ENCODE peak calls at places on chromosomes 4 and X, in nine cellular contexts. One of them, this sample, is unnamed.

GRCh38 chrX:108224727-108225455 is 133.3 kb downstream of the ATG4A start:
- DNase-seq in fibroblast of the conjunctiva: no peak
- DNase-seq in NCI-H1436: peak
- DNase-seq in retina: peak
- DNase-seq in fibroblast of gingiva: peak
- DNase-seq in RCC 7860: peak
- DNase-seq in stimulated activated naive B cell treated with anti-CD40 and anti-IgM and Interleukin-4, amounts not matched to agents 10 μg/mL and 1 μg/mL and 100 μg/mL, for 72 hours: no peak
- DNase-seq in pulmonary artery endothelial cell: peak
- DNase-seq in T follicular helper cell: no peak
- DNase-seq in this sample: peak

GRCh38 chrX:104288961-104289360 is 34.2 kb upstream of the ESX1 start:
- DNase-seq in fibroblast of the conjunctiva: no peak
- DNase-seq in NCI-H1436: no peak
- DNase-seq in retina: no peak
- DNase-seq in fibroblast of gingiva: no peak
- DNase-seq in RCC 7860: no peak
- DNase-seq in stimulated activated naive B cell treated with anti-CD40 and anti-IgM and Interleukin-4, amounts not matched to agents 10 μg/mL and 1 μg/mL and 100 μg/mL, for 72 hours: no peak
- DNase-seq in pulmonary artery endothelial cell: no peak
- DNase-seq in T follicular helper cell: no peak
- DNase-seq in this sample: no peak

GRCh38 chr4:98148856-98149255 is 5.6 kb upstream of the STPG2 start:
- DNase-seq in fibroblast of the conjunctiva: no peak
- DNase-seq in NCI-H1436: peak
- DNase-seq in retina: no peak
- DNase-seq in fibroblast of gingiva: no peak
- DNase-seq in RCC 7860: no peak
- DNase-seq in stimulated activated naive B cell treated with anti-CD40 and anti-IgM and Interleukin-4, amounts not matched to agents 10 μg/mL and 1 μg/mL and 100 μg/mL, for 72 hours: no peak
- DNase-seq in pulmonary artery endothelial cell: no peak
- DNase-seq in T follicular helper cell: no peak
- DNase-seq in this sample: no peak

GRCh38 chrX:12672362-12673106 is 118.7 kb upstream of the PRPS2 start:
- DNase-seq in fibroblast of the conjunctiva: no peak
- DNase-seq in NCI-H1436: no peak
- DNase-seq in retina: no peak
- DNase-seq in fibroblast of gingiva: no peak
- DNase-seq in RCC 7860: no peak
- DNase-seq in stimulated activated naive B cell treated with anti-CD40 and anti-IgM and Interleukin-4, amounts not matched to agents 10 μg/mL and 1 μg/mL and 100 μg/mL, for 72 hours: no peak
- DNase-seq in pulmonary artery endothelial cell: no peak
- DNase-seq in T follicular helper cell: no peak
- DNase-seq in this sample: no peak

GRCh38 chr4:57501715-57502114 is 391.5 kb upstream of the IGFBP7 start:
- DNase-seq in fibroblast of the conjunctiva: no peak
- DNase-seq in NCI-H1436: no peak
- DNase-seq in retina: peak
- DNase-seq in fibroblast of gingiva: no peak
- DNase-seq in RCC 7860: peak
- DNase-seq in stimulated activated naive B cell treated with anti-CD40 and anti-IgM and Interleukin-4, amounts not matched to agents 10 μg/mL and 1 μg/mL and 100 μg/mL, for 72 hours: no peak
- DNase-seq in pulmonary artery endothelial cell: no peak
- DNase-seq in T follicular helper cell: no peak
- DNase-seq in this sample: no peak

GRCh38 chrX:154401045-154401799 is 3.0 kb downstream of the RPL10 start:
- DNase-seq in fibroblast of the conjunctiva: no peak
- DNase-seq in NCI-H1436: no peak
- DNase-seq in retina: no peak
- DNase-seq in fibroblast of gingiva: peak
- DNase-seq in RCC 7860: peak
- DNase-seq in stimulated activated naive B cell treated with anti-CD40 and anti-IgM and Interleukin-4, amounts not matched to agents 10 μg/mL and 1 μg/mL and 100 μg/mL, for 72 hours: no peak
- DNase-seq in pulmonary artery endothelial cell: no peak
- DNase-seq in T follicular helper cell: no peak
- DNase-seq in this sample: no peak

GRCh38 chrX:103626855-103627254 is 1.9 kb upstream of the TCEAL1 start:
- DNase-seq in fibroblast of the conjunctiva: no peak
- DNase-seq in NCI-H1436: no peak
- DNase-seq in retina: no peak
- DNase-seq in fibroblast of gingiva: no peak
- DNase-seq in RCC 7860: peak
- DNase-seq in stimulated activated naive B cell treated with anti-CD40 and anti-IgM and Interleukin-4, amounts not matched to agents 10 μg/mL and 1 μg/mL and 100 μg/mL, for 72 hours: no peak
- DNase-seq in pulmonary artery endothelial cell: no peak
- DNase-seq in T follicular helper cell: no peak
- DNase-seq in this sample: no peak

GRCh38 chrX:105700316-105700715 is 122.0 kb upstream of the NRK start:
- DNase-seq in fibroblast of the conjunctiva: no peak
- DNase-seq in NCI-H1436: no peak
- DNase-seq in retina: no peak
- DNase-seq in fibroblast of gingiva: no peak
- DNase-seq in RCC 7860: no peak
- DNase-seq in stimulated activated naive B cell treated with anti-CD40 and anti-IgM and Interleukin-4, amounts not matched to agents 10 μg/mL and 1 μg/mL and 100 μg/mL, for 72 hours: no peak
- DNase-seq in pulmonary artery endothelial cell: no peak
- DNase-seq in T follicular helper cell: no peak
- DNase-seq in this sample: no peak

GRCh38 chrX:150527108-150527507 is 41.3 kb upstream of the MTM1 start:
- DNase-seq in fibroblast of the conjunctiva: no peak
- DNase-seq in NCI-H1436: no peak
- DNase-seq in retina: no peak
- DNase-seq in fibroblast of gingiva: no peak
- DNase-seq in RCC 7860: no peak
- DNase-seq in stimulated activated naive B cell treated with anti-CD40 and anti-IgM and Interleukin-4, amounts not matched to agents 10 μg/mL and 1 μg/mL and 100 μg/mL, for 72 hours: no peak
- DNase-seq in pulmonary artery endothelial cell: no peak
- DNase-seq in T follicular helper cell: no peak
- DNase-seq in this sample: no peak

GRCh38 chr4:98448923-98449322 is 187.7 kb downstream of the RAP1GDS1 start:
- DNase-seq in fibroblast of the conjunctiva: no peak
- DNase-seq in NCI-H1436: no peak
- DNase-seq in retina: no peak
- DNase-seq in fibroblast of gingiva: no peak
- DNase-seq in RCC 7860: no peak
- DNase-seq in stimulated activated naive B cell treated with anti-CD40 and anti-IgM and Interleukin-4, amounts not matched to agents 10 μg/mL and 1 μg/mL and 100 μg/mL, for 72 hours: no peak
- DNase-seq in pulmonary artery endothelial cell: no peak
- DNase-seq in T follicular helper cell: no peak
- DNase-seq in this sample: no peak

GRCh38 chr4:82043809-82044137 is 330.0 kb downstream of the HNRNPD start:
- DNase-seq in fibroblast of the conjunctiva: no peak
- DNase-seq in NCI-H1436: no peak
- DNase-seq in retina: peak
- DNase-seq in fibroblast of gingiva: no peak
- DNase-seq in RCC 7860: no peak
- DNase-seq in stimulated activated naive B cell treated with anti-CD40 and anti-IgM and Interleukin-4, amounts not matched to agents 10 μg/mL and 1 μg/mL and 100 μg/mL, for 72 hours: no peak
- DNase-seq in pulmonary artery endothelial cell: no peak
- DNase-seq in T follicular helper cell: no peak
- DNase-seq in this sample: no peak

GRCh38 chr4:120763650-120764049 is 158.9 kb downstream of the PRDM5 start:
- DNase-seq in fibroblast of the conjunctiva: no peak
- DNase-seq in NCI-H1436: no peak
- DNase-seq in retina: no peak
- DNase-seq in fibroblast of gingiva: no peak
- DNase-seq in RCC 7860: no peak
- DNase-seq in stimulated activated naive B cell treated with anti-CD40 and anti-IgM and Interleukin-4, amounts not matched to agents 10 μg/mL and 1 μg/mL and 100 μg/mL, for 72 hours: no peak
- DNase-seq in pulmonary artery endothelial cell: no peak
- DNase-seq in T follicular helper cell: no peak
- DNase-seq in this sample: no peak

GRCh38 chrX:139204903-139205667 is 325.5 kb upstream of the F9 start:
- DNase-seq in fibroblast of the conjunctiva: no peak
- DNase-seq in NCI-H1436: peak
- DNase-seq in retina: peak
- DNase-seq in fibroblast of gingiva: peak
- DNase-seq in RCC 7860: no peak
- DNase-seq in stimulated activated naive B cell treated with anti-CD40 and anti-IgM and Interleukin-4, amounts not matched to agents 10 μg/mL and 1 μg/mL and 100 μg/mL, for 72 hours: no peak
- DNase-seq in pulmonary artery endothelial cell: no peak
- DNase-seq in T follicular helper cell: no peak
- DNase-seq in this sample: peak

GRCh38 chr4:1338752-1339414 is 8.1 kb upstream of the UVSSA start:
- DNase-seq in fibroblast of the conjunctiva: no peak
- DNase-seq in NCI-H1436: no peak
- DNase-seq in retina: no peak
- DNase-seq in fibroblast of gingiva: no peak
- DNase-seq in RCC 7860: no peak
- DNase-seq in stimulated activated naive B cell treated with anti-CD40 and anti-IgM and Interleukin-4, amounts not matched to agents 10 μg/mL and 1 μg/mL and 100 μg/mL, for 72 hours: no peak
- DNase-seq in pulmonary artery endothelial cell: no peak
- DNase-seq in T follicular helper cell: no peak
- DNase-seq in this sample: no peak

GRCh38 chr4:186839122-186840037 is 115.7 kb upstream of the FAT1 start:
- DNase-seq in fibroblast of the conjunctiva: no peak
- DNase-seq in NCI-H1436: no peak
- DNase-seq in retina: no peak
- DNase-seq in fibroblast of gingiva: peak
- DNase-seq in RCC 7860: no peak
- DNase-seq in stimulated activated naive B cell treated with anti-CD40 and anti-IgM and Interleukin-4, amounts not matched to agents 10 μg/mL and 1 μg/mL and 100 μg/mL, for 72 hours: no peak
- DNase-seq in pulmonary artery endothelial cell: no peak
- DNase-seq in T follicular helper cell: no peak
- DNase-seq in this sample: no peak

GRCh38 chr4:2065106-2065930 is 6.2 kb downstream of the NAT8L start:
- DNase-seq in fibroblast of the conjunctiva: no peak
- DNase-seq in NCI-H1436: no peak
- DNase-seq in retina: no peak
- DNase-seq in fibroblast of gingiva: no peak
- DNase-seq in RCC 7860: no peak
- DNase-seq in stimulated activated naive B cell treated with anti-CD40 and anti-IgM and Interleukin-4, amounts not matched to agents 10 μg/mL and 1 μg/mL and 100 μg/mL, for 72 hours: no peak
- DNase-seq in pulmonary artery endothelial cell: no peak
- DNase-seq in T follicular helper cell: no peak
- DNase-seq in this sample: no peak

GRCh38 chr4:60744767-60745166 is 455.4 kb upstream of the ADGRL3 start:
- DNase-seq in fibroblast of the conjunctiva: no peak
- DNase-seq in NCI-H1436: no peak
- DNase-seq in retina: no peak
- DNase-seq in fibroblast of gingiva: no peak
- DNase-seq in RCC 7860: no peak
- DNase-seq in stimulated activated naive B cell treated with anti-CD40 and anti-IgM and Interleukin-4, amounts not matched to agents 10 μg/mL and 1 μg/mL and 100 μg/mL, for 72 hours: no peak
- DNase-seq in pulmonary artery endothelial cell: no peak
- DNase-seq in T follicular helper cell: no peak
- DNase-seq in this sample: no peak

GRCh38 chr4:60683357-60683756 is 516.8 kb upstream of the ADGRL3 start:
- DNase-seq in fibroblast of the conjunctiva: peak
- DNase-seq in NCI-H1436: no peak
- DNase-seq in retina: no peak
- DNase-seq in fibroblast of gingiva: peak
- DNase-seq in RCC 7860: no peak
- DNase-seq in stimulated activated naive B cell treated with anti-CD40 and anti-IgM and Interleukin-4, amounts not matched to agents 10 μg/mL and 1 μg/mL and 100 μg/mL, for 72 hours: no peak
- DNase-seq in pulmonary artery endothelial cell: no peak
- DNase-seq in T follicular helper cell: no peak
- DNase-seq in this sample: no peak

GRCh38 chr4:1039493-1040343 is 28.3 kb downstream of the FGFRL1 start:
- DNase-seq in fibroblast of the conjunctiva: peak
- DNase-seq in NCI-H1436: no peak
- DNase-seq in retina: no peak
- DNase-seq in fibroblast of gingiva: peak
- DNase-seq in RCC 7860: no peak
- DNase-seq in stimulated activated naive B cell treated with anti-CD40 and anti-IgM and Interleukin-4, amounts not matched to agents 10 μg/mL and 1 μg/mL and 100 μg/mL, for 72 hours: no peak
- DNase-seq in pulmonary artery endothelial cell: no peak
- DNase-seq in T follicular helper cell: no peak
- DNase-seq in this sample: peak

GRCh38 chr4:107210450-107211239 is 174.5 kb upstream of the DKK2 start:
- DNase-seq in fibroblast of the conjunctiva: no peak
- DNase-seq in NCI-H1436: no peak
- DNase-seq in retina: peak
- DNase-seq in fibroblast of gingiva: no peak
- DNase-seq in RCC 7860: no peak
- DNase-seq in stimulated activated naive B cell treated with anti-CD40 and anti-IgM and Interleukin-4, amounts not matched to agents 10 μg/mL and 1 μg/mL and 100 μg/mL, for 72 hours: no peak
- DNase-seq in pulmonary artery endothelial cell: no peak
- DNase-seq in T follicular helper cell: no peak
- DNase-seq in this sample: no peak

GRCh38 chr4:180610317-180610716 is 1632.9 kb upstream of the TENM3 start:
- DNase-seq in fibroblast of the conjunctiva: no peak
- DNase-seq in NCI-H1436: no peak
- DNase-seq in retina: no peak
- DNase-seq in fibroblast of gingiva: no peak
- DNase-seq in RCC 7860: no peak
- DNase-seq in stimulated activated naive B cell treated with anti-CD40 and anti-IgM and Interleukin-4, amounts not matched to agents 10 μg/mL and 1 μg/mL and 100 μg/mL, for 72 hours: no peak
- DNase-seq in pulmonary artery endothelial cell: no peak
- DNase-seq in T follicular helper cell: no peak
- DNase-seq in this sample: no peak

GRCh38 chrX:84340981-84341380 is 153.0 kb upstream of the RPS6KA6 start:
- DNase-seq in fibroblast of the conjunctiva: no peak
- DNase-seq in NCI-H1436: no peak
- DNase-seq in retina: no peak
- DNase-seq in fibroblast of gingiva: no peak
- DNase-seq in RCC 7860: no peak
- DNase-seq in stimulated activated naive B cell treated with anti-CD40 and anti-IgM and Interleukin-4, amounts not matched to agents 10 μg/mL and 1 μg/mL and 100 μg/mL, for 72 hours: no peak
- DNase-seq in pulmonary artery endothelial cell: no peak
- DNase-seq in T follicular helper cell: no peak
- DNase-seq in this sample: no peak

GRCh38 chr4:82623284-82623683 is 61.5 kb upstream of the TMEM150C start:
- DNase-seq in fibroblast of the conjunctiva: peak
- DNase-seq in NCI-H1436: no peak
- DNase-seq in retina: no peak
- DNase-seq in fibroblast of gingiva: peak
- DNase-seq in RCC 7860: no peak
- DNase-seq in stimulated activated naive B cell treated with anti-CD40 and anti-IgM and Interleukin-4, amounts not matched to agents 10 μg/mL and 1 μg/mL and 100 μg/mL, for 72 hours: no peak
- DNase-seq in pulmonary artery endothelial cell: no peak
- DNase-seq in T follicular helper cell: no peak
- DNase-seq in this sample: no peak

GRCh38 chr4:169252339-169253086 is 18.2 kb downstream of the SH3RF1 start:
- DNase-seq in fibroblast of the conjunctiva: peak
- DNase-seq in NCI-H1436: no peak
- DNase-seq in retina: no peak
- DNase-seq in fibroblast of gingiva: peak
- DNase-seq in RCC 7860: no peak
- DNase-seq in stimulated activated naive B cell treated with anti-CD40 and anti-IgM and Interleukin-4, amounts not matched to agents 10 μg/mL and 1 μg/mL and 100 μg/mL, for 72 hours: no peak
- DNase-seq in pulmonary artery endothelial cell: no peak
- DNase-seq in T follicular helper cell: no peak
- DNase-seq in this sample: peak

GRCh38 chr4:70793626-70794025 is 46.1 kb downstream of the GRSF1 start:
- DNase-seq in fibroblast of the conjunctiva: no peak
- DNase-seq in NCI-H1436: no peak
- DNase-seq in retina: no peak
- DNase-seq in fibroblast of gingiva: no peak
- DNase-seq in RCC 7860: no peak
- DNase-seq in stimulated activated naive B cell treated with anti-CD40 and anti-IgM and Interleukin-4, amounts not matched to agents 10 μg/mL and 1 μg/mL and 100 μg/mL, for 72 hours: no peak
- DNase-seq in pulmonary artery endothelial cell: no peak
- DNase-seq in T follicular helper cell: no peak
- DNase-seq in this sample: no peak

GRCh38 chrX:2497961-2498780 is 2.6 kb downstream of the DHRSX start:
- DNase-seq in fibroblast of the conjunctiva: no peak
- DNase-seq in NCI-H1436: no peak
- DNase-seq in retina: no peak
- DNase-seq in fibroblast of gingiva: peak
- DNase-seq in RCC 7860: no peak
- DNase-seq in stimulated activated naive B cell treated with anti-CD40 and anti-IgM and Interleukin-4, amounts not matched to agents 10 μg/mL and 1 μg/mL and 100 μg/mL, for 72 hours: no peak
- DNase-seq in pulmonary artery endothelial cell: no peak
- DNase-seq in T follicular helper cell: no peak
- DNase-seq in this sample: no peak

GRCh38 chr4:189912170-189912569 is 28.5 kb upstream of the FRG1 start:
- DNase-seq in fibroblast of the conjunctiva: no peak
- DNase-seq in NCI-H1436: no peak
- DNase-seq in retina: no peak
- DNase-seq in fibroblast of gingiva: no peak
- DNase-seq in RCC 7860: no peak
- DNase-seq in stimulated activated naive B cell treated with anti-CD40 and anti-IgM and Interleukin-4, amounts not matched to agents 10 μg/mL and 1 μg/mL and 100 μg/mL, for 72 hours: no peak
- DNase-seq in pulmonary artery endothelial cell: no peak
- DNase-seq in T follicular helper cell: no peak
- DNase-seq in this sample: no peak

GRCh38 chrX:34893741-34894140 is 48.9 kb upstream of the FAM47B start:
- DNase-seq in fibroblast of the conjunctiva: no peak
- DNase-seq in NCI-H1436: no peak
- DNase-seq in retina: no peak
- DNase-seq in fibroblast of gingiva: no peak
- DNase-seq in RCC 7860: no peak
- DNase-seq in stimulated activated naive B cell treated with anti-CD40 and anti-IgM and Interleukin-4, amounts not matched to agents 10 μg/mL and 1 μg/mL and 100 μg/mL, for 72 hours: no peak
- DNase-seq in pulmonary artery endothelial cell: no peak
- DNase-seq in T follicular helper cell: no peak
- DNase-seq in this sample: peak

GRCh38 chrX:136574548-136574947 is 42.5 kb downstream of the VGLL1 start:
- DNase-seq in fibroblast of the conjunctiva: no peak
- DNase-seq in NCI-H1436: peak
- DNase-seq in retina: no peak
- DNase-seq in fibroblast of gingiva: no peak
- DNase-seq in RCC 7860: no peak
- DNase-seq in stimulated activated naive B cell treated with anti-CD40 and anti-IgM and Interleukin-4, amounts not matched to agents 10 μg/mL and 1 μg/mL and 100 μg/mL, for 72 hours: no peak
- DNase-seq in pulmonary artery endothelial cell: no peak
- DNase-seq in T follicular helper cell: no peak
- DNase-seq in this sample: no peak

GRCh38 chr4:99763635-99764101 is 53.0 kb upstream of the DAPP1 start:
- DNase-seq in fibroblast of the conjunctiva: peak
- DNase-seq in NCI-H1436: no peak
- DNase-seq in retina: no peak
- DNase-seq in fibroblast of gingiva: peak
- DNase-seq in RCC 7860: peak
- DNase-seq in stimulated activated naive B cell treated with anti-CD40 and anti-IgM and Interleukin-4, amounts not matched to agents 10 μg/mL and 1 μg/mL and 100 μg/mL, for 72 hours: no peak
- DNase-seq in pulmonary artery endothelial cell: no peak
- DNase-seq in T follicular helper cell: no peak
- DNase-seq in this sample: peak